ENCODE peak calls at places on chromosomes 6 and 20, in ten cellular contexts. One of them, this sample, is unnamed.

GRCh38 chr6:52416629-52417151 is 3.5 kb upstream of the EFHC1 start:
- DNase-seq in GM10248: peak; percentile 53
- DNase-seq in T-helper 1 cell: no peak
- DNase-seq in kidney: no peak
- DNase-seq in HEK293T: peak; percentile 50
- DNase-seq in T follicular helper cell: no peak
- DNase-seq in uterus: no peak
- DNase-seq in hippocampal formation: no peak
- DNase-seq in colonic mucosa: peak; percentile 69
- DNase-seq in head of caudate nucleus: no peak
- DNase-seq in this sample: peak; percentile 54

GRCh38 chr20:44209691-44210421 is 715 bp downstream of the OSER1 start:
- DNase-seq in HEK293T: no peak
- DNase-seq in T-helper 1 cell: no peak
- DNase-seq in colonic mucosa: peak; percentile 68
- DNase-seq in GM10248: no peak
- DNase-seq in kidney: no peak
- DNase-seq in head of caudate nucleus: no peak
- DNase-seq in uterus: peak; percentile 26
- DNase-seq in hippocampal formation: no peak
- DNase-seq in T follicular helper cell: no peak
- DNase-seq in this sample: no peak

GRCh38 chr20:46681032-46681854 is 8.0 kb downstream of the TP53RK start:
- DNase-seq in colonic mucosa: peak; percentile 79
- DNase-seq in T-helper 1 cell: peak; percentile 35
- DNase-seq in hippocampal formation: peak; percentile 63
- DNase-seq in T follicular helper cell: peak; percentile 49
- DNase-seq in GM10248: peak; percentile 68
- DNase-seq in HEK293T: peak; percentile 49
- DNase-seq in uterus: peak; percentile 31
- DNase-seq in kidney: no peak
- DNase-seq in head of caudate nucleus: peak; percentile 83
- DNase-seq in this sample: peak; percentile 65

GRCh38 chr20:478949-479429 is 16.7 kb upstream of the TBC1D20 start:
- DNase-seq in GM10248: peak; percentile 65
- DNase-seq in T follicular helper cell: no peak
- DNase-seq in T-helper 1 cell: no peak
- DNase-seq in hippocampal formation: peak; percentile 59
- DNase-seq in head of caudate nucleus: no peak
- DNase-seq in HEK293T: peak; percentile 51
- DNase-seq in kidney: no peak
- DNase-seq in uterus: no peak
- DNase-seq in colonic mucosa: peak; percentile 43
- DNase-seq in this sample: peak; percentile 53

GRCh38 chr6:14499804-14500203 is 382.2 kb downstream of the CD83 start:
- DNase-seq in HEK293T: no peak
- DNase-seq in colonic mucosa: no peak
- DNase-seq in head of caudate nucleus: no peak
- DNase-seq in kidney: no peak
- DNase-seq in GM10248: no peak
- DNase-seq in T-helper 1 cell: no peak
- DNase-seq in hippocampal formation: no peak
- DNase-seq in uterus: no peak
- DNase-seq in T follicular helper cell: no peak
- DNase-seq in this sample: no peak

GRCh38 chr6:52515219-52515960 is 61.5 kb downstream of the TRAM2 start:
- DNase-seq in kidney: no peak
- DNase-seq in HEK293T: no peak
- DNase-seq in colonic mucosa: no peak
- DNase-seq in GM10248: no peak
- DNase-seq in T follicular helper cell: no peak
- DNase-seq in head of caudate nucleus: no peak
- DNase-seq in T-helper 1 cell: no peak
- DNase-seq in hippocampal formation: no peak
- DNase-seq in uterus: no peak
- DNase-seq in this sample: no peak

GRCh38 chr6:28789553-28790083 is 134.2 kb downstream of the TRIM27 start:
- DNase-seq in head of caudate nucleus: no peak
- DNase-seq in uterus: peak; percentile 26
- DNase-seq in kidney: no peak
- DNase-seq in HEK293T: no peak
- DNase-seq in colonic mucosa: peak; percentile 24
- DNase-seq in GM10248: no peak
- DNase-seq in hippocampal formation: no peak
- DNase-seq in T-helper 1 cell: no peak
- DNase-seq in T follicular helper cell: no peak
- DNase-seq in this sample: peak; percentile 2

GRCh38 chr20:3677733-3678132 is 4.1 kb downstream of the ADAM33 start:
- DNase-seq in T-helper 1 cell: no peak
- DNase-seq in HEK293T: no peak
- DNase-seq in head of caudate nucleus: peak; percentile 50
- DNase-seq in uterus: peak; percentile 90
- DNase-seq in colonic mucosa: peak; percentile 42
- DNase-seq in GM10248: no peak
- DNase-seq in hippocampal formation: no peak
- DNase-seq in kidney: no peak
- DNase-seq in T follicular helper cell: no peak
- DNase-seq in this sample: peak; percentile 23

GRCh38 chr6:25179051-25179778 is 100.0 kb upstream of the CARMIL1 start:
- DNase-seq in kidney: no peak
- DNase-seq in HEK293T: no peak
- DNase-seq in head of caudate nucleus: no peak
- DNase-seq in T follicular helper cell: no peak
- DNase-seq in colonic mucosa: no peak
- DNase-seq in GM10248: no peak
- DNase-seq in T-helper 1 cell: no peak
- DNase-seq in hippocampal formation: no peak
- DNase-seq in uterus: no peak
- DNase-seq in this sample: no peak

GRCh38 chr6:80338201-80338836 is 231.8 kb downstream of the BCKDHB start:
- DNase-seq in kidney: no peak
- DNase-seq in uterus: peak; percentile 26
- DNase-seq in T-helper 1 cell: peak; percentile 33
- DNase-seq in T follicular helper cell: peak; percentile 38
- DNase-seq in colonic mucosa: peak; percentile 72
- DNase-seq in GM10248: peak; percentile 46
- DNase-seq in hippocampal formation: no peak
- DNase-seq in head of caudate nucleus: peak; percentile 66
- DNase-seq in HEK293T: peak; percentile 60
- DNase-seq in this sample: peak; percentile 14

GRCh38 chr6:170137176-170137891 is 153.5 kb downstream of the DLL1 start:
- DNase-seq in kidney: peak; percentile 92
- DNase-seq in GM10248: no peak
- DNase-seq in T-helper 1 cell: no peak
- DNase-seq in uterus: peak; percentile 83
- DNase-seq in colonic mucosa: no peak
- DNase-seq in HEK293T: no peak
- DNase-seq in T follicular helper cell: no peak
- DNase-seq in hippocampal formation: no peak
- DNase-seq in head of caudate nucleus: no peak
- DNase-seq in this sample: peak; percentile 31

GRCh38 chr6:137112067-137112355 is 61.4 kb downstream of the IL22RA2 start:
- DNase-seq in head of caudate nucleus: no peak
- DNase-seq in T-helper 1 cell: no peak
- DNase-seq in kidney: no peak
- DNase-seq in GM10248: no peak
- DNase-seq in colonic mucosa: no peak
- DNase-seq in hippocampal formation: no peak
- DNase-seq in T follicular helper cell: no peak
- DNase-seq in uterus: no peak
- DNase-seq in HEK293T: no peak
- DNase-seq in this sample: no peak

GRCh38 chr6:136923116-136923953 is 1.2 kb downstream of the SLC35D3 start:
- DNase-seq in HEK293T: no peak
- DNase-seq in hippocampal formation: no peak
- DNase-seq in head of caudate nucleus: no peak
- DNase-seq in uterus: no peak
- DNase-seq in GM10248: peak; percentile 29
- DNase-seq in kidney: peak; percentile 70
- DNase-seq in T-helper 1 cell: no peak
- DNase-seq in colonic mucosa: no peak
- DNase-seq in T follicular helper cell: no peak
- DNase-seq in this sample: no peak

GRCh38 chr6:28863607-28864320 is 60.0 kb downstream of the TRIM27 start:
- DNase-seq in head of caudate nucleus: peak; percentile 88
- DNase-seq in kidney: peak; percentile 83
- DNase-seq in hippocampal formation: peak; percentile 69
- DNase-seq in uterus: peak; percentile 75
- DNase-seq in T follicular helper cell: peak; percentile 74
- DNase-seq in GM10248: peak; percentile 60
- DNase-seq in HEK293T: peak; percentile 49
- DNase-seq in colonic mucosa: peak; percentile 78
- DNase-seq in T-helper 1 cell: peak; percentile 66
- DNase-seq in this sample: peak; percentile 85

GRCh38 chr6:85419046-85419759 is 30.7 kb upstream of the NT5E start:
- DNase-seq in kidney: no peak
- DNase-seq in hippocampal formation: no peak
- DNase-seq in uterus: peak; percentile 42
- DNase-seq in colonic mucosa: no peak
- DNase-seq in T follicular helper cell: no peak
- DNase-seq in T-helper 1 cell: no peak
- DNase-seq in head of caudate nucleus: no peak
- DNase-seq in GM10248: peak; percentile 29
- DNase-seq in HEK293T: no peak
- DNase-seq in this sample: no peak

GRCh38 chr6:81552644-81553043 is 199.8 kb downstream of the TENT5A start:
- DNase-seq in T-helper 1 cell: no peak
- DNase-seq in uterus: no peak
- DNase-seq in GM10248: no peak
- DNase-seq in colonic mucosa: no peak
- DNase-seq in T follicular helper cell: no peak
- DNase-seq in hippocampal formation: no peak
- DNase-seq in head of caudate nucleus: no peak
- DNase-seq in HEK293T: no peak
- DNase-seq in kidney: no peak
- DNase-seq in this sample: no peak

GRCh38 chr6:81613606-81614005 is 138.9 kb downstream of the TENT5A start:
- DNase-seq in GM10248: no peak
- DNase-seq in kidney: no peak
- DNase-seq in HEK293T: no peak
- DNase-seq in hippocampal formation: no peak
- DNase-seq in colonic mucosa: no peak
- DNase-seq in head of caudate nucleus: no peak
- DNase-seq in T-helper 1 cell: no peak
- DNase-seq in uterus: no peak
- DNase-seq in T follicular helper cell: no peak
- DNase-seq in this sample: no peak

GRCh38 chr6:159213401-159213800 is 44.2 kb downstream of the FNDC1 start:
- DNase-seq in HEK293T: peak; percentile 18
- DNase-seq in GM10248: no peak
- DNase-seq in T-helper 1 cell: no peak
- DNase-seq in uterus: no peak
- DNase-seq in head of caudate nucleus: no peak
- DNase-seq in kidney: no peak
- DNase-seq in T follicular helper cell: no peak
- DNase-seq in hippocampal formation: no peak
- DNase-seq in colonic mucosa: no peak
- DNase-seq in this sample: no peak

This sample was measured in putamen.